ENCODE peak calls at places on chromosomes 4 and X, in ten cellular contexts. L is MCF 10A; X is GM12865; C is foreskin keratinocyte; S is GM23338; J is ACHN; N is effector CD4-positive, alpha-beta T cell; V is endothelial cell; O is ureter; F is activated CD8-positive, alpha-beta memory T cell treated with anti-CD3 and anti-CD28 coated beads for 4 hours. K is an unnamed sample.

GRCh38 chrX:104047171-104047570 is 7.4 kb downstream of the H2BW2 start:
- DNase-seq in L (no peak), X (no peak), C (no peak), S (no peak), J (no peak), N (no peak), V (no peak), O (no peak), F (no peak), K (no peak)

GRCh38 chr4:185470503-185471195 is 884 bp downstream of the CCDC110 start:
- DNase-seq in L (no peak), X (no peak), C (peak), S (peak), J (peak), N (peak), V (no peak), O (peak), F (no peak), K (peak)

GRCh38 chr4:74874785-74875367 is 58.0 kb upstream of the PARM1 start:
- DNase-seq in L (peak), X (peak), C (peak), S (peak), J (peak), N (no peak), V (peak), O (peak), F (no peak), K (peak)

GRCh38 chrX:115940888-115941332 is 229.6 kb upstream of the AGTR2 start:
- DNase-seq in L (peak), X (peak), C (no peak), S (peak), J (peak), N (peak), V (peak), O (peak), F (no peak), K (no peak)

GRCh38 chr4:36823199-36823967 is 421.2 kb upstream of the NWD2 start:
- DNase-seq in L (peak), X (peak), C (no peak), S (no peak), J (no peak), N (no peak), V (no peak), O (no peak), F (no peak), K (no peak)

GRCh38 chr4:12615822-12616221 is 868.3 kb downstream of the RAB28 start:
- DNase-seq in L (peak), X (no peak), C (peak), S (no peak), J (no peak), N (no peak), V (no peak), O (no peak), F (no peak), K (no peak)

GRCh38 chr4:185513489-185514181 is 21.7 kb downstream of the PDLIM3 start:
- DNase-seq in L (no peak), X (peak), C (no peak), S (no peak), J (no peak), N (no peak), V (peak), O (no peak), F (no peak), K (no peak)

GRCh38 chr4:152325831-152326230 is 210.1 kb downstream of the FBXW7 start:
- DNase-seq in L (peak), X (no peak), C (peak), S (no peak), J (no peak), N (no peak), V (no peak), O (no peak), F (no peak), K (no peak)

GRCh38 chrX:97446298-97446882 is 562.7 kb downstream of the RPA4 start:
- DNase-seq in L (peak), X (no peak), C (no peak), S (peak), J (peak), N (no peak), V (no peak), O (no peak), F (no peak), K (no peak)

GRCh38 chr4:103018391-103019318 is 850 bp downstream of the SLC9B1 start:
- DNase-seq in L (no peak), X (peak), C (no peak), S (peak), J (peak), N (no peak), V (no peak), O (no peak), F (no peak), K (no peak)

K was measured in activated naive CD4-positive, alpha-beta T cell treated with anti-CD3 and anti-CD28 coated beads, Interleukin-2, amount 50 U/mL, for 72 hours.